ENCODE peak calls at places on chromosomes 3 and 15, in five cellular contexts. One of them, this sample, is unnamed.

GRCh38 chr15:41804920-41805666 is 22.8 kb upstream of the JMJD7 start:
- DNase-seq in NCI-H2081: no peak
- DNase-seq in NCI-H510A treated with DMSO at 0.1 percent for 48 hours: no peak
- DNase-seq in skeletal muscle cell: no peak
- DNase-seq in HuH-7: no peak
- DNase-seq in this sample: no peak

GRCh38 chr3:156135921-156136655 is 15.7 kb downstream of the KCNAB1 start:
- DNase-seq in HuH-7: no peak
- DNase-seq in skeletal muscle cell: no peak
- DNase-seq in NCI-H2081: no peak
- DNase-seq in NCI-H510A treated with DMSO at 0.1 percent for 48 hours: no peak
- DNase-seq in this sample: no peak

GRCh38 chr3:89353465-89353864 is 246.0 kb downstream of the EPHA3 start:
- DNase-seq in NCI-H510A treated with DMSO at 0.1 percent for 48 hours: no peak
- DNase-seq in skeletal muscle cell: peak; percentile 55
- DNase-seq in HuH-7: no peak
- DNase-seq in NCI-H2081: no peak
- DNase-seq in this sample: no peak

GRCh38 chr3:182294256-182294655 is 499.0 kb upstream of the ATP11B start:
- DNase-seq in HuH-7: no peak
- DNase-seq in skeletal muscle cell: peak; percentile 6
- DNase-seq in NCI-H510A treated with DMSO at 0.1 percent for 48 hours: no peak
- DNase-seq in NCI-H2081: no peak
- DNase-seq in this sample: peak; percentile 3

GRCh38 chr3:47522082-47522987 is 8.8 kb upstream of the ELP6 start:
- DNase-seq in NCI-H2081: peak; percentile 33
- DNase-seq in NCI-H510A treated with DMSO at 0.1 percent for 48 hours: peak; percentile 72
- DNase-seq in skeletal muscle cell: peak; percentile 72
- DNase-seq in HuH-7: peak; percentile 76
- DNase-seq in this sample: peak; percentile 67

GRCh38 chr3:89227218-89227617 is 119.8 kb downstream of the EPHA3 start:
- DNase-seq in HuH-7: no peak
- DNase-seq in NCI-H2081: no peak
- DNase-seq in NCI-H510A treated with DMSO at 0.1 percent for 48 hours: no peak
- DNase-seq in skeletal muscle cell: peak; percentile 34
- DNase-seq in this sample: no peak

GRCh38 chr15:97566957-97567356 is 393.5 kb upstream of the ARRDC4 start:
- DNase-seq in NCI-H2081: no peak
- DNase-seq in HuH-7: no peak
- DNase-seq in NCI-H510A treated with DMSO at 0.1 percent for 48 hours: no peak
- DNase-seq in skeletal muscle cell: no peak
- DNase-seq in this sample: no peak

GRCh38 chr15:39592500-39592899 is 11.6 kb downstream of the THBS1 start:
- DNase-seq in skeletal muscle cell: no peak
- DNase-seq in NCI-H2081: no peak
- DNase-seq in NCI-H510A treated with DMSO at 0.1 percent for 48 hours: no peak
- DNase-seq in HuH-7: no peak
- DNase-seq in this sample: peak; percentile 11

GRCh38 chr3:130850044-130850797 is 43.7 kb upstream of the ATP2C1 start:
- DNase-seq in skeletal muscle cell: peak; percentile 17
- DNase-seq in HuH-7: no peak
- DNase-seq in NCI-H510A treated with DMSO at 0.1 percent for 48 hours: no peak
- DNase-seq in NCI-H2081: no peak
- DNase-seq in this sample: peak; percentile 29

GRCh38 chr15:40293905-40294895 is 11.3 kb upstream of the ANKRD63 start:
- DNase-seq in NCI-H510A treated with DMSO at 0.1 percent for 48 hours: no peak
- DNase-seq in skeletal muscle cell: no peak
- DNase-seq in NCI-H2081: no peak
- DNase-seq in HuH-7: no peak
- DNase-seq in this sample: no peak

GRCh38 chr15:83292317-83292716 is 7.9 kb upstream of the BNC1 start:
- DNase-seq in NCI-H2081: no peak
- DNase-seq in skeletal muscle cell: peak; percentile 47
- DNase-seq in HuH-7: no peak
- DNase-seq in NCI-H510A treated with DMSO at 0.1 percent for 48 hours: no peak
- DNase-seq in this sample: no peak

GRCh38 chr3:1348547-1348946 is 255.7 kb downstream of the CNTN6 start:
- DNase-seq in NCI-H2081: no peak
- DNase-seq in NCI-H510A treated with DMSO at 0.1 percent for 48 hours: no peak
- DNase-seq in skeletal muscle cell: no peak
- DNase-seq in HuH-7: no peak
- DNase-seq in this sample: no peak

GRCh38 chr15:88881781-88882180 is 13.6 kb downstream of the HAPLN3 start:
- DNase-seq in NCI-H2081: no peak
- DNase-seq in NCI-H510A treated with DMSO at 0.1 percent for 48 hours: no peak
- DNase-seq in HuH-7: no peak
- DNase-seq in skeletal muscle cell: no peak
- DNase-seq in this sample: peak; percentile 77